ENCODE peak calls at places on chromosomes 6 and 20, in five cellular contexts. U, B, C, O and Z are unnamed samples.

GRCh38 chr6:80376411-80376810 is 269.9 kb downstream of the BCKDHB start:
- DNase-seq in U (no peak), B (no peak), C (no peak), O (no peak), Z (no peak)

GRCh38 chr20:41411458-41411857 is 44.8 kb upstream of the EMILIN3 start:
- DNase-seq in U (no peak), B (no peak), C (no peak), O (no peak), Z (no peak)

GRCh38 chr20:14720251-14720650 is 382.8 kb upstream of the FLRT3 start:
- DNase-seq in U (no peak), B (no peak), C (no peak), O (no peak), Z (no peak)

GRCh38 chr6:12010635-12011275 is 1.4 kb upstream of the HIVEP1 start:
- DNase-seq in U (no peak), B (no peak), C (peak), O (peak), Z (peak)

GRCh38 chr6:38213275-38213674 is 393.7 kb downstream of the ZFAND3 start:
- DNase-seq in U (no peak), B (no peak), C (no peak), O (no peak), Z (no peak)

GRCh38 chr6:111830003-111830402 is 43.2 kb downstream of the FYN start:
- DNase-seq in U (no peak), B (no peak), C (no peak), O (no peak), Z (no peak)

GRCh38 chr6:54801669-54802068 is 44.9 kb upstream of the FAM83B start:
- DNase-seq in U (no peak), B (peak), C (no peak), O (peak), Z (no peak)

GRCh38 chr6:47004458-47004857 is 37.7 kb downstream of the ADGRF1 start:
- DNase-seq in U (no peak), B (no peak), C (no peak), O (no peak), Z (no peak)

GRCh38 chr20:14928083-14928482 is 590.7 kb upstream of the FLRT3 start:
- DNase-seq in U (no peak), B (no peak), C (no peak), O (no peak), Z (no peak)

GRCh38 chr6:162147805-162148204 is 579.8 kb downstream of the PRKN start:
- DNase-seq in U (no peak), B (no peak), C (no peak), O (no peak), Z (no peak)

GRCh38 chr6:127554435-127555006 is 22.5 kb upstream of the C6orf58 start:
- DNase-seq in U (peak), B (peak), C (no peak), O (no peak), Z (no peak)

GRCh38 chr6:131379951-131380350 is 193.1 kb upstream of the ARG1 start:
- DNase-seq in U (no peak), B (peak), C (no peak), O (no peak), Z (no peak)

GRCh38 chr6:26216015-26216885 is 129.0 kb downstream of the HFE start:
- DNase-seq in U (peak), B (peak), C (no peak), O (peak), Z (peak)

GRCh38 chr6:140485740-140486467 is 1111.5 kb upstream of the CITED2 start:
- DNase-seq in U (no peak), B (peak), C (no peak), O (peak), Z (no peak)

GRCh38 chr6:128532827-128533226 is 12.4 kb upstream of the PTPRK start:
- DNase-seq in U (no peak), B (peak), C (no peak), O (no peak), Z (no peak)

GRCh38 chr20:20365593-20365992 is 2.3 kb upstream of the INSM1 start:
- DNase-seq in U (no peak), B (no peak), C (no peak), O (no peak), Z (no peak)

GRCh38 chr6:112222111-112222726 is 32.1 kb downstream of the LAMA4 start:
- DNase-seq in U (no peak), B (no peak), C (no peak), O (no peak), Z (no peak)

GRCh38 chr6:30839666-30840065 is 44.7 kb upstream of the DDR1 start:
- DNase-seq in U (no peak), B (no peak), C (no peak), O (no peak), Z (no peak)

GRCh38 chr20:42130810-42131596 is 512.8 kb upstream of the CHD6 start:
- DNase-seq in U (no peak), B (no peak), C (no peak), O (no peak), Z (no peak)

GRCh38 chr20:46307999-46308257 is 370 bp downstream of the CDH22 start:
- DNase-seq in U (no peak), B (no peak), C (no peak), O (no peak), Z (no peak)

GRCh38 chr6:6614965-6615304 is 26.4 kb downstream of the LY86 start:
- DNase-seq in U (no peak), B (no peak), C (no peak), O (no peak), Z (no peak)

GRCh38 chr6:109790131-109790530 is 99.0 kb downstream of the FIG4 start:
- DNase-seq in U (no peak), B (peak), C (no peak), O (no peak), Z (no peak)